ENCODE peak calls at places on chromosomes 13 and 19, in four cellular contexts. One of them, this sample, is unnamed.

GRCh38 chr19:18008814-18009213 is 844 bp downstream of the ARRDC2 start:
- DNase-seq in CD4-positive, CD25-positive, alpha-beta regulatory T cell: no peak
- DNase-seq in AG09319: no peak
- DNase-seq in naive B cell: no peak
- DNase-seq in this sample: no peak

GRCh38 chr19:49196527-49197240 is 39.1 kb downstream of the TRPM4 start:
- DNase-seq in naive B cell: no peak
- DNase-seq in AG09319: no peak
- DNase-seq in CD4-positive, CD25-positive, alpha-beta regulatory T cell: no peak
- DNase-seq in this sample: no peak

GRCh38 chr13:62678039-62678438 is 1262.4 kb upstream of the PCDH20 start:
- DNase-seq in CD4-positive, CD25-positive, alpha-beta regulatory T cell: no peak
- DNase-seq in naive B cell: no peak
- DNase-seq in AG09319: no peak
- DNase-seq in this sample: no peak

GRCh38 chr13:80201686-80202085 is 139.2 kb downstream of the SPRY2 start:
- DNase-seq in naive B cell: no peak
- DNase-seq in CD4-positive, CD25-positive, alpha-beta regulatory T cell: no peak
- DNase-seq in AG09319: no peak
- DNase-seq in this sample: no peak

GRCh38 chr19:17865364-17866311 is 5.9 kb downstream of the RPL18A start:
- DNase-seq in CD4-positive, CD25-positive, alpha-beta regulatory T cell: no peak
- DNase-seq in AG09319: no peak
- DNase-seq in naive B cell: no peak
- DNase-seq in this sample: no peak

GRCh38 chr19:58395979-58396627 is 647 bp downstream of the RNF225 start:
- DNase-seq in AG09319: no peak
- DNase-seq in naive B cell: no peak
- DNase-seq in CD4-positive, CD25-positive, alpha-beta regulatory T cell: no peak
- DNase-seq in this sample: no peak

GRCh38 chr19:48445606-48446481 is at the start of gene GRWD1:
- DNase-seq in AG09319: peak; percentile 79
- DNase-seq in CD4-positive, CD25-positive, alpha-beta regulatory T cell: peak; percentile 94
- DNase-seq in naive B cell: peak; percentile 87
- DNase-seq in this sample: peak; percentile 73

GRCh38 chr13:59269476-59269875 is 894.3 kb downstream of the DIAPH3 start:
- DNase-seq in AG09319: peak; percentile 16
- DNase-seq in naive B cell: no peak
- DNase-seq in CD4-positive, CD25-positive, alpha-beta regulatory T cell: no peak
- DNase-seq in this sample: peak; percentile 28

GRCh38 chr19:39401549-39402416 is 4.9 kb upstream of the ZFP36 start:
- DNase-seq in CD4-positive, CD25-positive, alpha-beta regulatory T cell: peak; percentile 85
- DNase-seq in naive B cell: peak; percentile 72
- DNase-seq in AG09319: no peak
- DNase-seq in this sample: peak; percentile 72

GRCh38 chr19:21705393-21705792 is 62.0 kb downstream of the ZNF100 start:
- DNase-seq in CD4-positive, CD25-positive, alpha-beta regulatory T cell: no peak
- DNase-seq in AG09319: no peak
- DNase-seq in naive B cell: no peak
- DNase-seq in this sample: no peak

GRCh38 chr13:110308377-110309158 is 1.5 kb downstream of the COL4A2 start:
- DNase-seq in CD4-positive, CD25-positive, alpha-beta regulatory T cell: no peak
- DNase-seq in AG09319: no peak
- DNase-seq in naive B cell: no peak
- DNase-seq in this sample: no peak

GRCh38 chr13:35499131-35500051 is 22.9 kb upstream of the MAB21L1 start:
- DNase-seq in CD4-positive, CD25-positive, alpha-beta regulatory T cell: no peak
- DNase-seq in naive B cell: no peak
- DNase-seq in AG09319: no peak
- DNase-seq in this sample: no peak

GRCh38 chr13:97538193-97538592 is 104.2 kb downstream of the RAP2A start:
- DNase-seq in naive B cell: no peak
- DNase-seq in AG09319: no peak
- DNase-seq in CD4-positive, CD25-positive, alpha-beta regulatory T cell: no peak
- DNase-seq in this sample: no peak

GRCh38 chr19:42108527-42109389 is 23.5 kb downstream of the POU2F2 start:
- DNase-seq in CD4-positive, CD25-positive, alpha-beta regulatory T cell: peak; percentile 79
- DNase-seq in AG09319: peak; percentile 71
- DNase-seq in naive B cell: peak; percentile 85
- DNase-seq in this sample: peak; percentile 69

GRCh38 chr13:86080340-86080995 is 281.2 kb upstream of the SLITRK6 start:
- DNase-seq in naive B cell: no peak
- DNase-seq in CD4-positive, CD25-positive, alpha-beta regulatory T cell: no peak
- DNase-seq in AG09319: no peak
- DNase-seq in this sample: peak; percentile 17

GRCh38 chr13:94256671-94257070 is 222.8 kb downstream of the DCT start:
- DNase-seq in CD4-positive, CD25-positive, alpha-beta regulatory T cell: no peak
- DNase-seq in AG09319: no peak
- DNase-seq in naive B cell: no peak
- DNase-seq in this sample: no peak

GRCh38 chr13:23778879-23779278 is 110.3 kb downstream of the MIPEP start:
- DNase-seq in CD4-positive, CD25-positive, alpha-beta regulatory T cell: no peak
- DNase-seq in AG09319: no peak
- DNase-seq in naive B cell: no peak
- DNase-seq in this sample: peak; percentile 86

GRCh38 chr19:31499826-31500539 is 150.7 kb upstream of the TSHZ3 start:
- DNase-seq in naive B cell: no peak
- DNase-seq in CD4-positive, CD25-positive, alpha-beta regulatory T cell: no peak
- DNase-seq in AG09319: no peak
- DNase-seq in this sample: no peak

GRCh38 chr13:39405596-39405995 is 197.4 kb downstream of the LHFPL6 start:
- DNase-seq in AG09319: no peak
- DNase-seq in CD4-positive, CD25-positive, alpha-beta regulatory T cell: no peak
- DNase-seq in naive B cell: no peak
- DNase-seq in this sample: no peak

GRCh38 chr13:32252812-32253440 is 62.2 kb downstream of the ZAR1L start:
- DNase-seq in AG09319: no peak
- DNase-seq in CD4-positive, CD25-positive, alpha-beta regulatory T cell: no peak
- DNase-seq in naive B cell: no peak
- DNase-seq in this sample: no peak

GRCh38 chr19:39833160-39833463 is 850 bp downstream of the DYRK1B start:
- DNase-seq in CD4-positive, CD25-positive, alpha-beta regulatory T cell: no peak
- DNase-seq in AG09319: no peak
- DNase-seq in naive B cell: no peak
- DNase-seq in this sample: no peak

GRCh38 chr13:48038763-48039162 is 1.2 kb downstream of the NUDT15 start:
- DNase-seq in AG09319: no peak
- DNase-seq in naive B cell: peak; percentile 25
- DNase-seq in CD4-positive, CD25-positive, alpha-beta regulatory T cell: no peak
- DNase-seq in this sample: no peak

GRCh38 chr13:65789815-65790214 is 1440.3 kb downstream of the PCDH9 start:
- DNase-seq in AG09319: no peak
- DNase-seq in naive B cell: no peak
- DNase-seq in CD4-positive, CD25-positive, alpha-beta regulatory T cell: no peak
- DNase-seq in this sample: peak; percentile 23

GRCh38 chr13:99693351-99693750 is 192.1 kb downstream of the TM9SF2 start:
- DNase-seq in CD4-positive, CD25-positive, alpha-beta regulatory T cell: no peak
- DNase-seq in AG09319: no peak
- DNase-seq in naive B cell: no peak
- DNase-seq in this sample: no peak

GRCh38 chr19:47179643-47180310 is 49.1 kb downstream of the SAE1 start:
- DNase-seq in naive B cell: no peak
- DNase-seq in CD4-positive, CD25-positive, alpha-beta regulatory T cell: no peak
- DNase-seq in AG09319: no peak
- DNase-seq in this sample: no peak

GRCh38 chr13:30094015-30094533 is 213.3 kb downstream of the KATNAL1 start:
- DNase-seq in naive B cell: no peak
- DNase-seq in CD4-positive, CD25-positive, alpha-beta regulatory T cell: no peak
- DNase-seq in AG09319: no peak
- DNase-seq in this sample: no peak

GRCh38 chr19:5254944-5255343 is 85.7 kb downstream of the PTPRS start:
- DNase-seq in AG09319: no peak
- DNase-seq in CD4-positive, CD25-positive, alpha-beta regulatory T cell: no peak
- DNase-seq in naive B cell: no peak
- DNase-seq in this sample: no peak

GRCh38 chr13:20209937-20210336 is 17.2 kb upstream of the GJB2 start:
- DNase-seq in CD4-positive, CD25-positive, alpha-beta regulatory T cell: no peak
- DNase-seq in naive B cell: no peak
- DNase-seq in AG09319: no peak
- DNase-seq in this sample: no peak

GRCh38 chr19:49809155-49809986 is 3.7 kb downstream of the FUZ start:
- DNase-seq in naive B cell: peak; percentile 56
- DNase-seq in CD4-positive, CD25-positive, alpha-beta regulatory T cell: peak; percentile 53
- DNase-seq in AG09319: no peak
- DNase-seq in this sample: no peak

GRCh38 chr19:33226550-33227241 is 1.0 kb upstream of the SLC7A10 start:
- DNase-seq in AG09319: no peak
- DNase-seq in naive B cell: no peak
- DNase-seq in CD4-positive, CD25-positive, alpha-beta regulatory T cell: no peak
- DNase-seq in this sample: no peak

GRCh38 chr13:113742445-113743120 is 16.4 kb upstream of the TMEM255B start:
- DNase-seq in CD4-positive, CD25-positive, alpha-beta regulatory T cell: no peak
- DNase-seq in naive B cell: no peak
- DNase-seq in AG09319: no peak
- DNase-seq in this sample: no peak

GRCh38 chr19:6854758-6855157 is 32.6 kb upstream of the ADGRE1 start:
- DNase-seq in CD4-positive, CD25-positive, alpha-beta regulatory T cell: no peak
- DNase-seq in AG09319: no peak
- DNase-seq in naive B cell: no peak
- DNase-seq in this sample: no peak